ENCODE peak calls at places on chromosomes 2 and 18, in ten cellular contexts. B is GM06990; W is sigmoid colon; S is CD8-positive, alpha-beta T cell; M is lung; Q is tibial nerve; K is psoas muscle; Z is heart right ventricle; A is keratinocyte; H is upper lobe of right lung. J is an unnamed sample.

GRCh38 chr2:29606105-29606871 is 315.1 kb downstream of the ALK start:
- DNase-seq in B (no peak), W (no peak), S (no peak), M (no peak), Q (no peak), K (no peak), Z (no peak), A (peak; percentile 66), H (no peak), J (peak; percentile 86)

GRCh38 chr2:74763962-74764428 is 69.9 kb upstream of the HK2 start:
- DNase-seq in B (no peak), W (no peak), S (no peak), M (no peak), Q (no peak), K (no peak), Z (no peak), A (no peak), H (no peak), J (no peak)

GRCh38 chr2:17303054-17303453 is 215.2 kb downstream of the RAD51AP2 start:
- DNase-seq in B (no peak), W (no peak), S (no peak), M (no peak), Q (no peak), K (no peak), Z (no peak), A (peak; percentile 78), H (no peak), J (peak; percentile 100)

GRCh38 chr2:33267745-33268144 is 208.7 kb upstream of the RASGRP3 start:
- DNase-seq in B (no peak), W (no peak), S (no peak), M (no peak), Q (no peak), K (no peak), Z (no peak), A (no peak), H (no peak), J (no peak)

GRCh38 chr18:36308711-36309435 is 11.4 kb downstream of the FHOD3 start:
- DNase-seq in B (no peak), W (no peak), S (no peak), M (no peak), Q (no peak), K (no peak), Z (no peak), A (no peak), H (no peak), J (no peak)

GRCh38 chr2:96523659-96524481 is 12.7 kb upstream of the ARID5A start:
- DNase-seq in B (no peak), W (peak; percentile 41), S (no peak), M (no peak), Q (no peak), K (no peak), Z (no peak), A (no peak), H (peak; percentile 48), J (no peak)

GRCh38 chr18:30556112-30556511 is 486.4 kb downstream of the DSC3 start:
- DNase-seq in B (no peak), W (no peak), S (no peak), M (no peak), Q (no peak), K (no peak), Z (no peak), A (no peak), H (no peak), J (no peak)

GRCh38 chr2:121746071-121746578 is 9.3 kb upstream of the TSN start:
- DNase-seq in B (no peak), W (no peak), S (no peak), M (no peak), Q (no peak), K (no peak), Z (no peak), A (no peak), H (no peak), J (peak; percentile 74)

GRCh38 chr2:121527009-121527682 is 3.5 kb upstream of the RNU4ATAC start:
- DNase-seq in B (no peak), W (no peak), S (no peak), M (no peak), Q (no peak), K (no peak), Z (no peak), A (peak; percentile 91), H (no peak), J (peak; percentile 100)

GRCh38 chr2:152594022-152594712 is 123.1 kb downstream of the PRPF40A start:
- DNase-seq in B (peak; percentile 56), W (peak; percentile 70), S (no peak), M (no peak), Q (peak; percentile 66), K (peak; percentile 44), Z (no peak), A (no peak), H (no peak), J (peak; percentile 28)

GRCh38 chr18:34956663-34957062 is 84.5 kb upstream of the MAPRE2 start:
- DNase-seq in B (no peak), W (no peak), S (no peak), M (no peak), Q (no peak), K (no peak), Z (no peak), A (no peak), H (no peak), J (peak; percentile 44)

GRCh38 chr2:65033178-65033577 is 23.0 kb upstream of the CEP68 start:
- DNase-seq in B (no peak), W (no peak), S (no peak), M (no peak), Q (no peak), K (no peak), Z (no peak), A (no peak), H (no peak), J (no peak)

DNA sequence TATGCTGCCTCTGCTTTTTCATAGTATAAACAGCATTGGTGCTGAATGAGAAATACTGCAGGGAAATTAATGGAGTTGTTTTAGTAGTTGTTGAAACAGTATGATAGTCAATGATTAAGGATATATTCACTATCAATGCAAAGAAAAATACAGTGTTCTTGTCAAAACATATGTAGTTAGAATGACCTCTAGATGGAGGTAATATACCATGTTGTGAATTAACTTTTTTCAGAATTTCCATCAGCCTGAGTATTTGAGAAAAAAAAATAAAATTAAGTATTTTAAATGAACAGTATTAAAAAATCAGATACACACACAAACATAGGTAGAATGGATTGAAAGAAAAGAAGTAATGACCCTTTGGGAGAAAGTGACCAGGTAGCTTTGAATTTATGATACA is 59.5 kb downstream of the RMDN2 start:
- DNase-seq in B (no peak), W (no peak), S (no peak), M (no peak), Q (no peak), K (no peak), Z (no peak), A (no peak), H (no peak), J (peak; percentile 28)
- TF ChIP-seq CTCF in B (no peak), W (no peak), S (no peak), M (no peak), Q (no peak), K (no peak), Z (no peak), A (no peak), H (no peak), J (no peak)

GRCh38 chr18:41993151-41993550 is 38.1 kb downstream of the PIK3C3 start:
- DNase-seq in B (no peak), W (no peak), S (no peak), M (no peak), Q (no peak), K (no peak), Z (no peak), A (no peak), H (no peak), J (no peak)
- H3K36me3 ChIP-seq in B (no peaks in the 10 kb centered on the region), W (peaks cover 6% of the 10 kb centered on the region), S (peaks cover 17% of the 10 kb centered on the region), M (peaks cover 18% of the 10 kb centered on the region), Q (peaks cover 4% of the 10 kb centered on the region), K (peaks cover 6% of the 10 kb centered on the region), Z (peaks cover 11% of the 10 kb centered on the region), A (peaks cover 13% of the 10 kb centered on the region), H (peaks cover 77% of the 10 kb centered on the region), J (peaks cover 3% of the 10 kb centered on the region)

GRCh38 chr2:53784431-53784830 is 2.3 kb downstream of the ASB3 start:
- DNase-seq in B (no peak), W (no peak), S (no peak), M (no peak), Q (no peak), K (no peak), Z (no peak), A (no peak), H (no peak), J (no peak)

GRCh38 chr2:53785378-53785777 is 1.4 kb downstream of the ASB3 start:
- DNase-seq in B (no peak), W (no peak), S (no peak), M (no peak), Q (no peak), K (no peak), Z (no peak), A (no peak), H (no peak), J (no peak)

GRCh38 chr2:53778536-53779162 is 8.1 kb downstream of the ASB3 start:
- DNase-seq in B (no peak), W (no peak), S (no peak), M (no peak), Q (no peak), K (no peak), Z (no peak), A (no peak), H (no peak), J (no peak)

GRCh38 chr2:53786371-53787254 is at the start of the genes ASB3 and ERLEC1:
- DNase-seq in B (peak; percentile 94), W (peak; percentile 93), S (peak; percentile 88), M (peak; percentile 91), Q (peak; percentile 76), K (peak; percentile 91), Z (peak; percentile 90), A (no peak), H (peak; percentile 96), J (peak; percentile 50)

GRCh38 chr2:53782681-53783080 is 4.1 kb downstream of the ASB3 start:
- DNase-seq in B (no peak), W (no peak), S (no peak), M (peak; percentile 62), Q (no peak), K (no peak), Z (no peak), A (no peak), H (peak; percentile 74), J (no peak)
- TF ChIP-seq CTCF in B (no peak), W (no peak), S (no peak), M (no peak), Q (no peak), K (no peak), Z (no peak), A (no peak), H (no peak), J (no peak)

GRCh38 chr2:27380626-27381556 is at the start of gene ZNF513:
- DNase-seq in B (peak; percentile 91), W (peak; percentile 99), S (peak; percentile 84), M (peak; percentile 98), Q (peak; percentile 91), K (peak; percentile 98), Z (peak; percentile 98), A (peak; percentile 74), H (peak; percentile 99), J (peak; percentile 92)
- H3K36me3 ChIP-seq in B (peaks cover 41% of the 10 kb centered on the region), W (peaks cover 34% of the 10 kb centered on the region), S (peaks cover 29% of the 10 kb centered on the region), M (peaks cover 18% of the 10 kb centered on the region), Q (peaks cover 28% of the 10 kb centered on the region), K (peaks cover 7% of the 10 kb centered on the region), Z (peaks cover 13% of the 10 kb centered on the region), A (peaks cover 50% of the 10 kb centered on the region), H (peaks cover 58% of the 10 kb centered on the region), J (peaks cover 28% of the 10 kb centered on the region)